ENCODE peak calls at places on chromosomes 13 and 19, in eight cellular contexts. F, A, N, W, K, B, C and V are unnamed samples.
A peak's percentile ranks its signal among the peaks of the same experiment; 100 is the strongest.

GRCh38 chr19:27671876-27672275 is 1541.1 kb downstream of the UQCRFS1 start:
- DNase-seq in W (no peak), K (no peak), C (no peak), F (no peak), N (no peak), B (no peak), A (no peak), V (no peak)

GRCh38 chr19:11019824-11020223 is 59.0 kb downstream of the SMARCA4 start:
- DNase-seq in W (no peak), A (no peak), N (no peak), C (no peak), F (no peak), B (no peak), K (no peak), V (no peak)

GRCh38 chr19:17159466-17160393 is 55.4 kb upstream of the USE1 start:
- DNase-seq in F (no peak), B (no peak), W (no peak), N (no peak), C (no peak), K (no peak), A (no peak), V (no peak)

GRCh38 chr19:14450168-14450874 is 17.2 kb downstream of the PKN1 start:
- DNase-seq in W (peak; percentile 3), C (peak; percentile 39), F (no peak), A (peak; percentile 73), N (peak; percentile 72), B (peak; percentile 45), K (no peak), V (peak; percentile 52)

GRCh38 chr19:1513492-1514294 is 874 bp upstream of the ADAMTSL5 start:
- DNase-seq in F (peak; percentile 60), K (no peak), A (peak; percentile 40), C (peak; percentile 62), B (peak; percentile 51), N (peak; percentile 59), W (peak; percentile 71), V (peak; percentile 72)

GRCh38 chr19:51146751-51147150 is 4.7 kb downstream of the SIGLEC7 start:
- DNase-seq in F (no peak), C (no peak), W (no peak), K (no peak), B (no peak), N (no peak), A (no peak), V (no peak)

GRCh38 chr13:40469581-40470282 is 196.7 kb downstream of the FOXO1 start:
- DNase-seq in N (no peak), F (no peak), W (no peak), B (no peak), C (no peak), K (no peak), A (no peak), V (no peak)

GRCh38 chr19:40702337-40703012 is 12.0 kb upstream of the NUMBL start:
- DNase-seq in N (no peak), A (no peak), K (no peak), C (no peak), F (no peak), W (no peak), B (no peak), V (no peak)

GRCh38 chr19:45103200-45103624 is 10.2 kb downstream of the PPP1R37 start:
- DNase-seq in A (no peak), N (no peak), F (no peak), B (no peak), K (no peak), W (no peak), C (peak; percentile 33), V (no peak)

GRCh38 chr13:107743983-107744382 is 471.4 kb downstream of the LIG4 start:
- DNase-seq in N (no peak), A (no peak), K (no peak), F (no peak), W (no peak), B (no peak), C (no peak), V (no peak)

GRCh38 chr13:79451500-79451962 is 29.4 kb upstream of the NDFIP2 start:
- DNase-seq in C (peak; percentile 94), N (peak; percentile 90), K (peak; percentile 67), B (peak; percentile 56), W (peak; percentile 57), F (no peak), A (peak; percentile 97), V (no peak)

GRCh38 chr19:10007366-10007765 is 2.9 kb downstream of the COL5A3 start:
- DNase-seq in B (no peak), W (no peak), A (no peak), C (no peak), F (no peak), N (no peak), K (no peak), V (no peak)

GRCh38 chr13:94811753-94812152 is 99.4 kb upstream of the SOX21 start:
- DNase-seq in N (no peak), B (no peak), C (no peak), W (no peak), F (no peak), A (no peak), K (no peak), V (no peak)

GRCh38 chr13:50015263-50015662 is at the start of gene KCNRG:
- DNase-seq in A (no peak), W (no peak), K (no peak), F (no peak), B (no peak), C (no peak), N (no peak), V (no peak)

GRCh38 chr19:4373601-4374441 is 26.5 kb downstream of the SH3GL1 start:
- DNase-seq in F (no peak), N (no peak), W (no peak), B (no peak), A (peak; percentile 84), K (no peak), C (no peak), V (no peak)

GRCh38 chr13:111893071-111893606 is 173.8 kb upstream of the SOX1 start:
- DNase-seq in F (no peak), A (no peak), W (no peak), B (no peak), C (no peak), K (no peak), N (no peak), V (no peak)

GRCh38 chr19:8085606-8086464 is 33.3 kb downstream of the CCL25 start:
- DNase-seq in W (peak; percentile 60), A (peak; percentile 67), K (no peak), N (no peak), B (no peak), F (no peak), C (no peak), V (peak; percentile 61)

GRCh38 chr19:2952953-2953481 is 8.2 kb upstream of the ZNF77 start:
- DNase-seq in A (no peak), W (peak; percentile 81), B (no peak), C (no peak), K (no peak), F (peak; percentile 88), N (no peak), V (peak; percentile 75)

GRCh38 chr13:50167224-50167947 is 152.1 kb downstream of the KCNRG start:
- DNase-seq in F (no peak), A (no peak), C (no peak), N (no peak), W (no peak), K (no peak), B (no peak), V (no peak)

GRCh38 chr19:13022859-13023636 is 27.8 kb downstream of the NFIX start:
- DNase-seq in N (no peak), B (no peak), A (peak; percentile 34), F (peak; percentile 59), K (peak; percentile 59), W (peak; percentile 56), C (no peak), V (no peak)

GRCh38 chr19:8310342-8311055 is 2.3 kb upstream of the CD320 start:
- DNase-seq in K (no peak), A (peak; percentile 62), B (no peak), F (peak; percentile 8), W (no peak), N (no peak), C (no peak), V (no peak)

GRCh38 chr13:27985600-27985999 is 2.9 kb downstream of the URAD start:
- DNase-seq in F (no peak), K (no peak), A (no peak), W (no peak), N (no peak), C (no peak), B (no peak), V (no peak)

GRCh38 chr13:109750376-109750775 is 36.0 kb downstream of the IRS2 start:
- DNase-seq in W (no peak), K (no peak), A (no peak), F (no peak), C (no peak), B (no peak), N (no peak), V (no peak)

GRCh38 chr19:6210091-6210490 is 69.7 kb downstream of the MLLT1 start:
- DNase-seq in A (no peak), C (no peak), F (no peak), W (no peak), K (no peak), B (no peak), N (no peak), V (no peak)

GRCh38 chr13:76903544-76904162 is 17.4 kb upstream of the KCTD12 start:
- DNase-seq in B (peak; percentile 48), N (peak; percentile 55), K (no peak), A (peak; percentile 72), C (peak; percentile 62), W (peak; percentile 64), F (peak; percentile 67), V (peak; percentile 39)

GRCh38 chr19:11421607-11422098 is 2.5 kb upstream of the RGL3 start:
- DNase-seq in B (peak; percentile 35), N (peak; percentile 39), F (peak; percentile 53), W (no peak), C (no peak), K (no peak), A (peak; percentile 34), V (peak; percentile 43)

GRCh38 chr13:51643882-51644281 is 59.6 kb downstream of the WDFY2 start:
- DNase-seq in C (no peak), W (no peak), F (no peak), K (no peak), B (no peak), A (peak; percentile 66), N (no peak), V (no peak)

GRCh38 chr19:6273701-6274601 is 5.8 kb downstream of the MLLT1 start:
- DNase-seq in C (no peak), B (no peak), K (peak; percentile 41), N (no peak), F (peak; percentile 80), A (peak; percentile 94), W (no peak), V (peak; percentile 26)

GRCh38 chr19:2695288-2695866 is 7.1 kb downstream of the GNG7 start:
- DNase-seq in B (no peak), N (no peak), K (no peak), F (peak; percentile 34), W (no peak), A (peak; percentile 72), C (no peak), V (peak; percentile 3)

GRCh38 chr19:18789883-18790565 is 1.1 kb downstream of the COMP start:
- DNase-seq in K (no peak), B (no peak), F (no peak), N (no peak), W (no peak), A (peak; percentile 60), C (no peak), V (no peak)